ENCODE peak calls at places on chromosomes 6 and 20, in nine cellular contexts. J is A673; O is brain microvascular endothelial cell; S is CD8-positive, alpha-beta T cell; W is heart left ventricle; B is heart right ventricle; L is transverse colon; Q is Panc1; H is RWPE2. M is an unnamed sample. For H3K27me3, the result is how much of the 10 kb centered on the place peaks cover.

GRCh38 chr20:45044084-45044573 is 56.8 kb downstream of the KCNS1 start:
- DNase-seq in J (peak), O (peak), S (no peak), W (no peak), B (no peak), L (peak), Q (peak), H (no peak), M (peak)

GRCh38 chr6:89734526-89734925 is 85.1 kb downstream of the MDN1 start:
- DNase-seq in J (no peak), O (peak), S (no peak), W (no peak), B (no peak), L (no peak), Q (no peak), H (no peak), M (no peak)

GRCh38 chr6:48826318-48826595 is 636.8 kb downstream of the MMUT start:
- DNase-seq in J (no peak), O (no peak), S (no peak), W (no peak), B (no peak), L (no peak), Q (no peak), H (no peak), M (no peak)

GRCh38 chr6:72826744-72827438 is 205.0 kb downstream of the KCNQ5 start:
- DNase-seq in J (no peak), O (peak), S (no peak), W (no peak), B (no peak), L (no peak), Q (no peak), H (no peak), M (no peak)

GRCh38 chr6:75210885-75211739 is 5.3 kb upstream of the COL12A1 start:
- DNase-seq in J (peak), O (peak), S (no peak), W (peak), B (no peak), L (peak), Q (no peak), H (no peak), M (peak)

GRCh38 chr6:148501178-148501590 is 158.5 kb downstream of the SASH1 start:
- DNase-seq in J (peak), O (peak), S (no peak), W (no peak), B (no peak), L (peak), Q (no peak), H (no peak), M (no peak)

GRCh38 chr6:170134077-170135040 is 156.5 kb downstream of the DLL1 start:
- DNase-seq in J (no peak), O (no peak), S (no peak), W (peak), B (peak), L (no peak), Q (no peak), H (peak), M (peak)

GRCh38 chr6:84193140-84193708 is 34.2 kb downstream of the CEP162 start:
- DNase-seq in J (peak), O (peak), S (no peak), W (no peak), B (no peak), L (no peak), Q (peak), H (no peak), M (no peak)

GRCh38 chr20:17498181-17498580 is 33.0 kb downstream of the BFSP1 start:
- DNase-seq in J (no peak), O (no peak), S (no peak), W (no peak), B (no peak), L (no peak), Q (no peak), H (no peak), M (no peak)

GRCh38 chr20:59438201-59438600 is 137.8 kb downstream of the EDN3 start:
- DNase-seq in J (no peak), O (no peak), S (no peak), W (no peak), B (no peak), L (no peak), Q (no peak), H (no peak), M (no peak)

GRCh38 chr6:163707385-163708355 is 293.2 kb downstream of the QKI start:
- DNase-seq in J (no peak), O (no peak), S (no peak), W (no peak), B (no peak), L (no peak), Q (no peak), H (no peak), M (no peak)

GRCh38 chr6:130027948-130028347 is 9.6 kb downstream of the L3MBTL3 start:
- DNase-seq in J (no peak), O (no peak), S (no peak), W (no peak), B (no peak), L (no peak), Q (no peak), H (no peak), M (no peak)

GRCh38 chr20:62597416-62598115 is 44.7 kb upstream of the SLCO4A1 start:
- DNase-seq in J (no peak), O (no peak), S (no peak), W (no peak), B (no peak), L (no peak), Q (no peak), H (no peak), M (no peak)

GRCh38 chr20:7911586-7912330 is 28.5 kb downstream of the HAO1 start:
- DNase-seq in J (no peak), O (no peak), S (no peak), W (no peak), B (no peak), L (no peak), Q (no peak), H (no peak), M (no peak)

GRCh38 chr6:74964871-74965441 is 240.9 kb downstream of the COL12A1 start:
- DNase-seq in J (peak), O (no peak), S (no peak), W (no peak), B (no peak), L (no peak), Q (no peak), H (no peak), M (no peak)

GRCh38 chr6:30443657-30444450 is 45.5 kb upstream of the HLA-E start:
- DNase-seq in J (no peak), O (no peak), S (no peak), W (no peak), B (no peak), L (no peak), Q (no peak), H (no peak), M (no peak)

GRCh38 chr6:128282956-128283355 is 237.4 kb downstream of the PTPRK start:
- DNase-seq in J (no peak), O (no peak), S (no peak), W (no peak), B (no peak), L (no peak), Q (no peak), H (no peak), M (no peak)

GRCh38 chr6:15368186-15368585 is 122.3 kb downstream of the JARID2 start:
- DNase-seq in J (no peak), O (no peak), S (no peak), W (no peak), B (no peak), L (no peak), Q (no peak), H (no peak), M (no peak)

GRCh38 chr20:3250091-3250504 is 11.1 kb upstream of the SLC4A11 start:
- DNase-seq in J (no peak), O (no peak), S (no peak), W (no peak), B (no peak), L (no peak), Q (no peak), H (no peak), M (no peak)

GRCh38 chr6:15628499-15629131 is 34.2 kb downstream of the DTNBP1 start:
- DNase-seq in J (peak), O (peak), S (peak), W (no peak), B (no peak), L (no peak), Q (no peak), H (no peak), M (no peak)

GRCh38 chr6:101083533-101084172 is 202.5 kb upstream of the ASCC3 start:
- DNase-seq in J (peak), O (peak), S (no peak), W (no peak), B (no peak), L (no peak), Q (peak), H (peak), M (no peak)

GRCh38 chr6:118725944-118726343 is 74.6 kb upstream of the CEP85L start:
- DNase-seq in J (no peak), O (no peak), S (peak), W (no peak), B (no peak), L (no peak), Q (no peak), H (no peak), M (no peak)

GRCh38 chr20:58888521-58889333 is 36.2 kb downstream of the GNAS start:
- DNase-seq in J (peak), O (peak), S (peak), W (peak), B (peak), L (peak), Q (no peak), H (peak), M (peak)

GRCh38 chr20:3788685-3789155 is 2.2 kb upstream of the CENPB start:
- DNase-seq in J (no peak), O (no peak), S (no peak), W (no peak), B (no peak), L (peak), Q (no peak), H (no peak), M (no peak)

GRCh38 chr20:59439243-59439642 is 138.8 kb downstream of the EDN3 start:
- DNase-seq in J (no peak), O (no peak), S (no peak), W (no peak), B (no peak), L (no peak), Q (no peak), H (no peak), M (no peak)

GRCh38 chr6:105164418-105164817 is 15.4 kb downstream of the POPDC3 start:
- DNase-seq in J (no peak), O (peak), S (no peak), W (no peak), B (no peak), L (no peak), Q (no peak), H (no peak), M (no peak)

GRCh38 chr20:63750807-63751470 is 11.4 kb downstream of the SLC2A4RG start:
- DNase-seq in J (no peak), O (no peak), S (peak), W (no peak), B (no peak), L (no peak), Q (no peak), H (peak), M (no peak)

GRCh38 chr6:144219056-144219685 is 66.0 kb upstream of the UTRN start:
- DNase-seq in J (peak), O (no peak), S (no peak), W (no peak), B (no peak), L (no peak), Q (no peak), H (no peak), M (no peak)
- TF ChIP-seq CTCF in J (peak), O (peak), S (peak), W (peak), B (peak), L (peak), Q (peak), H (peak), M (peak)

GRCh38 chr6:88163576-88163975 is 2.6 kb downstream of the CNR1 start:
- DNase-seq in J (no peak), O (no peak), S (no peak), W (no peak), B (no peak), L (no peak), Q (no peak), H (no peak), M (no peak)
- H3K27me3 ChIP-seq in J (half or more), O (under half), S (under half), W (under half), B (half or more), L (half or more), Q (under half), H (half or more), M (under half)

GRCh38 chr6:155183095-155183494 is 80.7 kb upstream of the CLDN20 start:
- DNase-seq in J (no peak), O (no peak), S (no peak), W (no peak), B (no peak), L (no peak), Q (no peak), H (no peak), M (no peak)

GRCh38 chr6:155185544-155185943 is 78.3 kb upstream of the CLDN20 start:
- DNase-seq in J (no peak), O (peak), S (no peak), W (no peak), B (no peak), L (peak), Q (no peak), H (no peak), M (peak)

GRCh38 chr6:155177369-155177961 is 86.3 kb upstream of the CLDN20 start:
- DNase-seq in J (peak), O (peak), S (no peak), W (no peak), B (no peak), L (no peak), Q (no peak), H (no peak), M (peak)

GRCh38 chr6:155182103-155182502 is 81.7 kb upstream of the CLDN20 start:
- DNase-seq in J (no peak), O (no peak), S (no peak), W (no peak), B (no peak), L (no peak), Q (no peak), H (no peak), M (no peak)

GRCh38 chr6:155181498-155181897 is 82.3 kb upstream of the CLDN20 start:
- DNase-seq in J (no peak), O (no peak), S (no peak), W (no peak), B (no peak), L (no peak), Q (no peak), H (no peak), M (no peak)
- H3K4me3 ChIP-seq in J (no peak), O (no peak), S (no peak), W (no peak), B (no peak), L (no peak), Q (no peak), H (no peak), M (no peak)

GRCh38 chr6:2579789-2580570 is 170.7 kb downstream of the MYLK4 start:
- DNase-seq in J (no peak), O (peak), S (no peak), W (peak), B (no peak), L (no peak), Q (no peak), H (no peak), M (no peak)

GRCh38 chr6:2581611-2582010 is 169.1 kb downstream of the MYLK4 start:
- DNase-seq in J (no peak), O (no peak), S (no peak), W (no peak), B (no peak), L (no peak), Q (no peak), H (no peak), M (no peak)

GRCh38 chr6:2583459-2583858 is 167.3 kb downstream of the MYLK4 start:
- DNase-seq in J (no peak), O (no peak), S (no peak), W (no peak), B (no peak), L (no peak), Q (no peak), H (no peak), M (no peak)

GRCh38 chr6:2580996-2581395 is 169.7 kb downstream of the MYLK4 start:
- DNase-seq in J (no peak), O (no peak), S (no peak), W (no peak), B (no peak), L (no peak), Q (no peak), H (no peak), M (no peak)

DNA sequence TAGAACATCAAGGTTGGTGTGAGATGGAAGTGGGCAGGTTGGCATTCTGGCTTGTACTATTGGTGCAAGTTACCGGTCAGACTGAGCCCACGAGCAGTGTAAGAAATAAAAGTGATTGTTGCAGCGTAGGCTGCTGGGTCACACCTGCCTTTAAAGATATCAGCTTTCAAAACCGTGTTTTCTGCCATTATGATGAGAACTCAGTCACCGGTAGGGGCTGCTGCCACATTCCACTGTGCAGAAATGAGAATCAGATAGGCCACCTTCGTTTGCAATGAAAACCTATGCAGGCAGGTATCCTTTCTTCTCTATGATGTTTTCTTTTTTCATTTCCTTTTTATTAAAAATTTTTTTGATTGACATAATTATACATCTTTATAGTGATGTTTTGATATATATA is 168.5 kb downstream of the MYLK4 start:
- DNase-seq in J (no peak), O (no peak), S (no peak), W (no peak), B (no peak), L (no peak), Q (no peak), H (no peak), M (no peak)
- TF ChIP-seq CTCF in J (no peak), O (no peak), S (no peak), W (no peak), B (no peak), L (no peak), Q (no peak), H (no peak), M (no peak)

DNA sequence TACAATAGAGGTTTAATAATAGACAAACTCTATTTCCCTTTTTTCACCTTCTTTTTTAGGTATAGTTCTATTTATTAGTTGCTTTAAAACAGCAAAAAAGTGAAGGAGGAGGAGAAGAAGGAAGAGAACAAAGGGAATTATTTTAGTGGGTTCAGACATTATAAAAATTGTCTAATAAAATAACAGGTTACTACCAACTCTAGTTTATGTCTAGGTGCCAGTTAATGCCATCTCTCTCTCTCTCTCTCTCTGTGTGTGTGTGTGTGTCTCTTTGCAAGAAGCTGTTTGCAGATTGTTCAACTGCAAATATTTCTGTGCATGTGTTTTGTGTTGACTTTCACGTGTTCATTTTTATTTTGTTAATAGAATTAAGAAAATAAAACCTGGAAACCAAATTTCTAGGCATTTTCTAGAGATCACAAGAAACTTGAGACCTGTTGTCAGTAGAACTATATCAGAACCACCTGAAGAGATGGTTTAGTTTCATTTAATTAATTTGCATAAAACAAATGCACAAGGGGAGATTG is 313.5 kb upstream of the SGK1 start:
- DNase-seq in J (no peak), O (no peak), S (no peak), W (no peak), B (no peak), L (no peak), Q (no peak), H (no peak), M (no peak)
- H3K27me3 ChIP-seq in J (under half), O (under half), S (under half), W (under half), B (under half), L (under half), Q (under half), H (under half), M (under half)

GRCh38 chr6:122568350-122568749 is 41.9 kb upstream of the PKIB start:
- DNase-seq in J (no peak), O (no peak), S (no peak), W (no peak), B (no peak), L (peak), Q (no peak), H (no peak), M (no peak)
- H3K4me3 ChIP-seq in J (no peak), O (no peak), S (no peak), W (no peak), B (no peak), L (no peak), Q (no peak), H (no peak), M (no peak)

DNA sequence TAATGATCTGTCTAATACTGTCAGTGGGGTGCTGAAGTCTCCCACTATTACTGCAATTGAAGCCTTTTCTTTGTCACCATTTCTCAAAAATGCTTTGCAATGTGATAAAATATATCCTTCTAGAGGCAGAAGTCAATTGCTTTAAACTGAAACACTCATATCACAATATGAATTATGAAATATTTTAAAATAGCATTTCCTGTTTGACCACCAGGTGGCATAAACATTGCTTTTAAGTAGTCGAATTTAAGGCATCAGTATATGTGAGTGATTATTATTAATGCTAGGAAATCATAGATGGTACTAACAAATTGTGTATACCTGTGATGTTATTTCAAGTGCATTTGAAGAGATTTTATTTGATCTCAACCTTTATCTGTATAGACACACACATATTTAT is 87.5 kb downstream of the MEI4 start:
- DNase-seq in J (peak), O (no peak), S (no peak), W (no peak), B (no peak), L (no peak), Q (peak), H (no peak), M (no peak)
- TF ChIP-seq CTCF in J (peak), O (peak), S (no peak), W (peak), B (peak), L (peak), Q (peak), H (peak), M (peak)

GRCh38 chr6:150258381-150258780 is 110.4 kb upstream of the IYD start:
- DNase-seq in J (no peak), O (no peak), S (no peak), W (no peak), B (no peak), L (no peak), Q (no peak), H (no peak), M (no peak)
- H3K27me3 ChIP-seq in J (under half), O (under half), S (under half), W (under half), B (under half), L (under half), Q (under half), H (under half), M (under half)

M was measured in body of pancreas.